ENCODE peak calls at places on chromosomes 16 and 17, in four cellular contexts. One of them, this sample, is unnamed.

GRCh38 chr17:77307479-77308198 is 166.9 kb downstream of the SEC14L1 start:
- DNase-seq in stomach: no peak
- DNase-seq in mammary epithelial cell: no peak
- DNase-seq in A673: no peak
- DNase-seq in this sample: no peak

GRCh38 chr17:1149869-1150268 is 29.9 kb downstream of the ABR start:
- DNase-seq in stomach: no peak
- DNase-seq in mammary epithelial cell: no peak
- DNase-seq in A673: no peak
- DNase-seq in this sample: no peak

GRCh38 chr17:34235389-34236028 is 19.6 kb upstream of the CCL2 start:
- DNase-seq in stomach: peak; percentile 30
- DNase-seq in mammary epithelial cell: no peak
- DNase-seq in A673: no peak
- DNase-seq in this sample: peak; percentile 82

GRCh38 chr16:27355610-27356009 is 41.8 kb downstream of the IL4R start:
- DNase-seq in stomach: peak; percentile 33
- DNase-seq in mammary epithelial cell: no peak
- DNase-seq in A673: peak; percentile 71
- DNase-seq in this sample: peak; percentile 91

GRCh38 chr16:85615014-85615851 is 2.1 kb downstream of the GSE1 start:
- DNase-seq in stomach: peak; percentile 91
- DNase-seq in mammary epithelial cell: peak; percentile 52
- DNase-seq in A673: peak; percentile 69
- DNase-seq in this sample: peak; percentile 90

GRCh38 chr17:48006936-48007703 is 30.5 kb downstream of the COPZ2 start:
- DNase-seq in stomach: no peak
- DNase-seq in mammary epithelial cell: no peak
- DNase-seq in A673: no peak
- DNase-seq in this sample: no peak

GRCh38 chr17:59669944-59670343 is 37.3 kb downstream of the PTRH2 start:
- DNase-seq in stomach: no peak
- DNase-seq in mammary epithelial cell: no peak
- DNase-seq in A673: no peak
- DNase-seq in this sample: no peak

GRCh38 chr17:10631048-10631700 is 25.9 kb downstream of the MYH3 start:
- DNase-seq in stomach: no peak
- DNase-seq in mammary epithelial cell: no peak
- DNase-seq in A673: peak; percentile 57
- DNase-seq in this sample: peak; percentile 88

GRCh38 chr17:12421646-12422306 is 243.9 kb upstream of the MYOCD start:
- DNase-seq in stomach: no peak
- DNase-seq in mammary epithelial cell: no peak
- DNase-seq in A673: no peak
- DNase-seq in this sample: no peak

GRCh38 chr17:41777157-41777578 is 9.3 kb downstream of the JUP start:
- DNase-seq in stomach: peak; percentile 37
- DNase-seq in mammary epithelial cell: no peak
- DNase-seq in A673: no peak
- DNase-seq in this sample: peak; percentile 81

GRCh38 chr16:22075043-22075757 is 17.1 kb upstream of the VWA3A start:
- DNase-seq in stomach: no peak
- DNase-seq in mammary epithelial cell: peak; percentile 39
- DNase-seq in A673: no peak
- DNase-seq in this sample: no peak

GRCh38 chr16:86772671-86773338 is 194.5 kb downstream of the FOXL1 start:
- DNase-seq in stomach: no peak
- DNase-seq in mammary epithelial cell: peak; percentile 70
- DNase-seq in A673: peak; percentile 72
- DNase-seq in this sample: no peak

GRCh38 chr16:15853021-15853420 is 3.8 kb downstream of the MYH11 start:
- DNase-seq in stomach: no peak
- DNase-seq in mammary epithelial cell: no peak
- DNase-seq in A673: no peak
- DNase-seq in this sample: no peak
- H3K4me3 ChIP-seq in stomach: peak overlapping the region; percentile 37
- H3K4me3 ChIP-seq in mammary epithelial cell: no peak overlapping the region
- H3K4me3 ChIP-seq in A673: no peak overlapping the region
- H3K4me3 ChIP-seq in this sample: no peak overlapping the region

GRCh38 chr17:57086069-57086930 is 1.3 kb downstream of the AKAP1 start:
- DNase-seq in stomach: peak; percentile 50
- DNase-seq in mammary epithelial cell: peak; percentile 62
- DNase-seq in A673: peak; percentile 40
- DNase-seq in this sample: peak; percentile 87
- H3K36me3 ChIP-seq in stomach: no peaks in the 10 kb centered on the region
- H3K36me3 ChIP-seq in mammary epithelial cell: no peaks in the 10 kb centered on the region
- H3K36me3 ChIP-seq in A673: no peaks in the 10 kb centered on the region
- H3K36me3 ChIP-seq in this sample: no peaks in the 10 kb centered on the region

DNA sequence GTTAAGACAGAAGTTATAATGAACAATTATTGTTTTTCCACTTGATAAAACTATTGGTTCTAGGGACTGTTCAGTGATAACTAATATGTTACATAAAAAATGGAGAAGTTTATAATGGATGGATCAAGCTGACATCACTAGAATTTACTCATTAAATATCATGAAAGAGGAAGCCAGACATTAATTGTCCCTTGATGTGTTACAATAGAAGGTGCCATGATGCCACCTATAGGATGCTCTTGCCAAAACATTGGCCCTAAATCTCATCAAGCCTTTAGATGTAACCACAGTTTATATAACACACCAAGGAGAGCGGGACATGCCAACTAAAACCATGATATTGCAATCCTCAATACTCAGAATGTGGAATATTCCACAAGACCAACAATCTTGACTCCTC is 147.9 kb upstream of the MON1B start:
- DNase-seq in stomach: no peak
- DNase-seq in mammary epithelial cell: peak; percentile 1
- DNase-seq in A673: peak; percentile 21
- DNase-seq in this sample: no peak
- TF ChIP-seq CTCF in stomach: no peak
- TF ChIP-seq CTCF in mammary epithelial cell: peak; percentile 60
- TF ChIP-seq CTCF in A673: peak; percentile 29
- TF ChIP-seq CTCF in this sample: peak; percentile 74

DNA sequence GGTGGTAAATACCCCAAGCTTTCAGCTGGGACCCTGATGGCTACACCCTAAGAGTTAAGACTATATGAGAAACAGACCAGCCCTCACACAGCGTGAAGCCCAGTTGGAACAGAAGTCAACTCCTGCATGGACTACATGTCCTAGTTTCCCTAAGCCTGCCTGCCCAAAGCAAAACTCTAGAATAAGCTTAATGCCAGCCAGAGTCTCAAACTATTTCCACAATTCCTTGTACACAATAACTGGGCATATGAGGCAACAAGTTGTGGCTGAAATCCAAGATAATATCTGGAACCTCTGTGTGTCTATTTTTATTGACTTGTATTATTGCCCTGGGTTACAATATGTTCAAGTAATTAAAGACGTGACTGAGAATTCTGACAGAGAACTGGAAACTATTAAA is 19.4 kb downstream of the MYH10 start:
- DNase-seq in stomach: no peak
- DNase-seq in mammary epithelial cell: peak; percentile 28
- DNase-seq in A673: no peak
- DNase-seq in this sample: no peak
- H3K4me3 ChIP-seq in stomach: no peak overlapping the region
- H3K4me3 ChIP-seq in mammary epithelial cell: no peak overlapping the region
- H3K4me3 ChIP-seq in A673: no peak overlapping the region
- H3K4me3 ChIP-seq in this sample: no peak overlapping the region

DNA sequence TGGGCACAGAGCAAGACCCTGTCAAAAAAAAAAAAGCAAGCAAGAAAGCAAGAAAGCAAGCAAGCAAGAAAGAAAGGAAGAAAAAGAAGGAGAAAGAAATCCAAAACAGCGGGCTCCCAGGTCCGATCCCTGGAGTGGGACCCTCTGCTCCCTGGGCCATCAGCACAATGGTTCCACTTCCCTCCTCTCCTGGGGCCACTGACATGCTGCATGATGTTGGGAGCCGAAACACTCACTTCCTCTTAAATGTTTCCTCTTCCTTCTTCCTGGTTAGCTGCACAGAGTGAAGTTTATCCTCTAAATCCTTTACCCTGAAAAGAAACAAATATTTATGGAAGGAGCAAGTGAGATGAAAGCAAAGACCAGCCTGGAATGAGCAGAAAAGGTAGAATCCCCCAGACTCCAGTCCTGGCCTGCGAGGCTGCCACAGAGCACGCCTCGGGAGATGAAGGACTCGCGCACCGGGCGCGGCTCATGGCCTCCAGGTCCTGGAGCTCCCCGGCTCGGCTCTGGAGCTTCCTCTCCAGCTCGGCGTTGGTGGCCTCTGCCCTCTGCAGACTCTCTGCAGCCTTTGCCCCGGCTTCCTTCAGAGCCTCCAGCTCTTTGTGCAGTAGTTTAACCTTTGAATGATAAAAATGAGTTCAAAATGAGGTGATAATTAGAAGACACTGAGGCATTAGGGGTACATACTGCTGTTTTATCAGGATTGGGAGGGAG is 19.0 kb downstream of the CCDC57 start:
- DNase-seq in stomach: no peak
- DNase-seq in mammary epithelial cell: no peak
- DNase-seq in A673: no peak
- DNase-seq in this sample: no peak
- H3K36me3 ChIP-seq in stomach: peaks cover 84% of the 10 kb centered on the region
- H3K36me3 ChIP-seq in mammary epithelial cell: peaks cover 11% of the 10 kb centered on the region
- H3K36me3 ChIP-seq in A673: peaks cover 22% of the 10 kb centered on the region
- H3K36me3 ChIP-seq in this sample: peaks cover 32% of the 10 kb centered on the region

GRCh38 chr16:31094088-31094423 is 541 bp downstream of the VKORC1 start:
- DNase-seq in stomach: no peak
- DNase-seq in mammary epithelial cell: peak; percentile 27
- DNase-seq in A673: no peak
- DNase-seq in this sample: peak; percentile 73

GRCh38 chr16:31090540-31090939 is 1.8 kb upstream of the PRSS53 start:
- DNase-seq in stomach: no peak
- DNase-seq in mammary epithelial cell: no peak
- DNase-seq in A673: no peak
- DNase-seq in this sample: no peak

GRCh38 chr16:31092330-31092729 is 2.3 kb downstream of the VKORC1 start:
- DNase-seq in stomach: no peak
- DNase-seq in mammary epithelial cell: no peak
- DNase-seq in A673: no peak
- DNase-seq in this sample: no peak

GRCh38 chr16:31093132-31093703 is 1.4 kb downstream of the VKORC1 start:
- DNase-seq in stomach: no peak
- DNase-seq in mammary epithelial cell: peak; percentile 50
- DNase-seq in A673: peak; percentile 49
- DNase-seq in this sample: peak; percentile 87

DNA sequence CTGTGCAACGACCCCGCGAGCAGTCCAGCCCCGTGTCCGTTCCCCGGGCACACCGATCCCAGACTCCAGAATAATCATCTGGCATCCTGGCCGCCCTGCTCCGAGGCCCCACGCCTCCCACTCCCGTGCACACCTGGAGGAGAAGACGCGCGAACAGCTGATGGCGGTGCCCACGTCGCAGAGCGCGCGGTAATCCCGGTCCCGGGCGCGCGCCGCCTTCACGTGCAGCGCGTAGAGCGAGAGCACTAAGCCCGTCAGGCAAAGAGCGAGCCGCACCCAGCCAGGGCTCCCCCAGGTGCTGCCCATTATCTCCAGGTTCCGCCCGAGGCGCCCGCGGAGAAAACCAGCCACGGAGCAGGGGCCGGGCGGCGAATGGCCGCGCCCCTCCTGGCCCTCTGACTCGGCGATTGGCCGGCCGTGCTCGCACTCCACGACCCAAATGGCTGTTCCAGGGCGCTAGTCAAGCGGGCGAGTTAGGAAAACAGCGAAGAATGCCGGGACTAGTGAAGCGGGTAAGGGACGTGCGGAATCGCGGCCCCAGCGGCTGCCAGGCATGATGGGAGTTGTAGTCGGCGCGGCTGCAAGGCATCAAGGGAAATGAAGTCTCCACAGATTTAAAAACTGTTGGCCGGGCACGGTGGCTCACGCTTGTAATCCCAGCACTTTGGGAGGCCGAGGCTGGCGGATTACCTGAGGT is at the start of gene VKORC1:
- DNase-seq in stomach: peak; percentile 96
- DNase-seq in mammary epithelial cell: peak; percentile 99
- DNase-seq in A673: peak; percentile 98
- DNase-seq in this sample: peak; percentile 98
- TF ChIP-seq CTCF in stomach: peak; percentile 17
- TF ChIP-seq CTCF in mammary epithelial cell: no peak
- TF ChIP-seq CTCF in A673: no peak
- TF ChIP-seq CTCF in this sample: no peak

GRCh38 chr16:79269211-79269863 is 331.2 kb downstream of the MAF start:
- DNase-seq in stomach: no peak
- DNase-seq in mammary epithelial cell: no peak
- DNase-seq in A673: no peak
- DNase-seq in this sample: no peak

GRCh38 chr16:79271583-79271982 is 329.0 kb downstream of the MAF start:
- DNase-seq in stomach: no peak
- DNase-seq in mammary epithelial cell: no peak
- DNase-seq in A673: no peak
- DNase-seq in this sample: no peak

GRCh38 chr16:79270011-79270410 is 330.5 kb downstream of the MAF start:
- DNase-seq in stomach: no peak
- DNase-seq in mammary epithelial cell: no peak
- DNase-seq in A673: no peak
- DNase-seq in this sample: no peak

GRCh38 chr16:79274197-79274596 is 326.3 kb downstream of the MAF start:
- DNase-seq in stomach: no peak
- DNase-seq in mammary epithelial cell: no peak
- DNase-seq in A673: no peak
- DNase-seq in this sample: no peak

DNA sequence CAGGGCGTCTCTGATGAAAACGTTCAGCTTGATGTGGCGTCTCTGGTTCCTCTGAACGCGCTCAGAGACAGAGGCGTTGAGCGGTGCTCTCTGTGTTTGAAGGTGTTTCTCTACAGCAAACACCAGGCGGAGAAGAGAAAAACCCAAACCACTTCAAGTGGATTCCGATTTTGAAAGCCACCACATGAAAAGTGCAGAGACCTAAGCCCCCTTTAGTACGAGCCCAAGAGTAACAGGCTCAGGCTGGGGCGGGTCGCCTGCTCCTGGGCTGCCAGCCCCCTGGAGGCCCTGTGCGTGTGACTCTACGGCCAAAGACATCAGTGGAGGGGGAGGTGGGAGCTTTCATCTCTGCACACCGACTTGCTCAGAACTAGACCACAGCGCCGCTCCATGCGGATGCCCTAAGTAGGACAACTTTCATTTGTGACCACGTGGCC is 328.4 kb downstream of the MAF start:
- DNase-seq in stomach: no peak
- DNase-seq in mammary epithelial cell: no peak
- DNase-seq in A673: no peak
- DNase-seq in this sample: no peak
- H3K4me3 ChIP-seq in stomach: no peak overlapping the region
- H3K4me3 ChIP-seq in mammary epithelial cell: no peak overlapping the region
- H3K4me3 ChIP-seq in A673: no peak overlapping the region
- H3K4me3 ChIP-seq in this sample: no peak overlapping the region

GRCh38 chr16:57041182-57042156 is 50.9 kb upstream of the CPNE2 start:
- DNase-seq in stomach: peak; percentile 43
- DNase-seq in mammary epithelial cell: no peak
- DNase-seq in A673: no peak
- DNase-seq in this sample: no peak
- H3K36me3 ChIP-seq in stomach: peaks cover 65% of the 10 kb centered on the region
- H3K36me3 ChIP-seq in mammary epithelial cell: no peaks in the 10 kb centered on the region
- H3K36me3 ChIP-seq in A673: no peaks in the 10 kb centered on the region
- H3K36me3 ChIP-seq in this sample: no peaks in the 10 kb centered on the region

This sample was measured in endodermal cell.